ENCODE peak calls at places on chromosomes 13 and 19, in five cellular contexts. One of them, this sample, is unnamed.

GRCh38 chr13:67392014-67392413 is 161.9 kb upstream of the PCDH9 start:
- DNase-seq in T-helper 2 cell: no peak
- DNase-seq in activated T-cell treated with anti-CD3 and anti-CD28 coated beads, Interleukin-2, amount 50 U/mL, for 24 hours: no peak
- DNase-seq in H7: no peak
- DNase-seq in dorsolateral prefrontal cortex: no peak
- DNase-seq in this sample: no peak

GRCh38 chr13:110280231-110280813 is 26.6 kb downstream of the COL4A1 start:
- DNase-seq in H7: no peak
- DNase-seq in activated T-cell treated with anti-CD3 and anti-CD28 coated beads, Interleukin-2, amount 50 U/mL, for 24 hours: no peak
- DNase-seq in T-helper 2 cell: no peak
- DNase-seq in dorsolateral prefrontal cortex: no peak
- DNase-seq in this sample: no peak

GRCh38 chr13:39900106-39900750 is 244.8 kb downstream of the COG6 start:
- DNase-seq in H7: no peak
- DNase-seq in dorsolateral prefrontal cortex: no peak
- DNase-seq in T-helper 2 cell: no peak
- DNase-seq in activated T-cell treated with anti-CD3 and anti-CD28 coated beads, Interleukin-2, amount 50 U/mL, for 24 hours: no peak
- DNase-seq in this sample: no peak

GRCh38 chr13:21549633-21550032 is 54.3 kb downstream of the MICU2 start:
- DNase-seq in T-helper 2 cell: no peak
- DNase-seq in activated T-cell treated with anti-CD3 and anti-CD28 coated beads, Interleukin-2, amount 50 U/mL, for 24 hours: no peak
- DNase-seq in dorsolateral prefrontal cortex: no peak
- DNase-seq in H7: no peak
- DNase-seq in this sample: no peak

GRCh38 chr13:32080328-32080744 is 48.8 kb downstream of the FRY start:
- DNase-seq in T-helper 2 cell: no peak
- DNase-seq in dorsolateral prefrontal cortex: no peak
- DNase-seq in activated T-cell treated with anti-CD3 and anti-CD28 coated beads, Interleukin-2, amount 50 U/mL, for 24 hours: no peak
- DNase-seq in H7: no peak
- DNase-seq in this sample: no peak

GRCh38 chr19:29596885-29597525 is 9.1 kb upstream of the POP4 start:
- DNase-seq in activated T-cell treated with anti-CD3 and anti-CD28 coated beads, Interleukin-2, amount 50 U/mL, for 24 hours: no peak
- DNase-seq in T-helper 2 cell: no peak
- DNase-seq in dorsolateral prefrontal cortex: no peak
- DNase-seq in H7: no peak
- DNase-seq in this sample: no peak

GRCh38 chr19:30222428-30222873 is 149.7 kb upstream of the ZNF536 start:
- DNase-seq in activated T-cell treated with anti-CD3 and anti-CD28 coated beads, Interleukin-2, amount 50 U/mL, for 24 hours: no peak
- DNase-seq in T-helper 2 cell: no peak
- DNase-seq in dorsolateral prefrontal cortex: no peak
- DNase-seq in H7: peak; percentile 93
- DNase-seq in this sample: no peak

GRCh38 chr19:13022859-13023636 is 27.8 kb downstream of the NFIX start:
- DNase-seq in activated T-cell treated with anti-CD3 and anti-CD28 coated beads, Interleukin-2, amount 50 U/mL, for 24 hours: no peak
- DNase-seq in T-helper 2 cell: no peak
- DNase-seq in H7: peak; percentile 83
- DNase-seq in dorsolateral prefrontal cortex: peak; percentile 84
- DNase-seq in this sample: no peak

GRCh38 chr19:37087110-37087509 is 8.9 kb downstream of the ZNF420 start:
- DNase-seq in activated T-cell treated with anti-CD3 and anti-CD28 coated beads, Interleukin-2, amount 50 U/mL, for 24 hours: no peak
- DNase-seq in dorsolateral prefrontal cortex: no peak
- DNase-seq in T-helper 2 cell: no peak
- DNase-seq in H7: no peak
- DNase-seq in this sample: no peak

GRCh38 chr13:99214691-99215090 is 14.0 kb downstream of the UBAC2 start:
- DNase-seq in dorsolateral prefrontal cortex: no peak
- DNase-seq in activated T-cell treated with anti-CD3 and anti-CD28 coated beads, Interleukin-2, amount 50 U/mL, for 24 hours: no peak
- DNase-seq in T-helper 2 cell: no peak
- DNase-seq in H7: no peak
- DNase-seq in this sample: no peak

GRCh38 chr13:44583126-44583525 is 7.0 kb upstream of the TSC22D1 start:
- DNase-seq in dorsolateral prefrontal cortex: no peak
- DNase-seq in H7: no peak
- DNase-seq in T-helper 2 cell: no peak
- DNase-seq in activated T-cell treated with anti-CD3 and anti-CD28 coated beads, Interleukin-2, amount 50 U/mL, for 24 hours: no peak
- DNase-seq in this sample: no peak

GRCh38 chr13:60617863-60618733 is 221.1 kb downstream of the TDRD3 start:
- DNase-seq in activated T-cell treated with anti-CD3 and anti-CD28 coated beads, Interleukin-2, amount 50 U/mL, for 24 hours: no peak
- DNase-seq in T-helper 2 cell: no peak
- DNase-seq in H7: peak; percentile 28
- DNase-seq in dorsolateral prefrontal cortex: no peak
- DNase-seq in this sample: no peak

GRCh38 chr13:58191754-58192153 is 560.2 kb downstream of the PCDH17 start:
- DNase-seq in activated T-cell treated with anti-CD3 and anti-CD28 coated beads, Interleukin-2, amount 50 U/mL, for 24 hours: no peak
- DNase-seq in T-helper 2 cell: no peak
- DNase-seq in H7: no peak
- DNase-seq in dorsolateral prefrontal cortex: no peak
- DNase-seq in this sample: no peak

GRCh38 chr13:77779461-77780272 is 82.2 kb downstream of the SLAIN1 start:
- DNase-seq in activated T-cell treated with anti-CD3 and anti-CD28 coated beads, Interleukin-2, amount 50 U/mL, for 24 hours: no peak
- DNase-seq in T-helper 2 cell: no peak
- DNase-seq in dorsolateral prefrontal cortex: no peak
- DNase-seq in H7: peak; percentile 41
- DNase-seq in this sample: no peak

GRCh38 chr19:8366961-8367326 is 3.0 kb downstream of the ANGPTL4 start:
- DNase-seq in T-helper 2 cell: no peak
- DNase-seq in dorsolateral prefrontal cortex: no peak
- DNase-seq in H7: peak; percentile 72
- DNase-seq in activated T-cell treated with anti-CD3 and anti-CD28 coated beads, Interleukin-2, amount 50 U/mL, for 24 hours: no peak
- DNase-seq in this sample: no peak

GRCh38 chr13:97653741-97654140 is 219.8 kb downstream of the RAP2A start:
- DNase-seq in dorsolateral prefrontal cortex: no peak
- DNase-seq in T-helper 2 cell: no peak
- DNase-seq in activated T-cell treated with anti-CD3 and anti-CD28 coated beads, Interleukin-2, amount 50 U/mL, for 24 hours: no peak
- DNase-seq in H7: no peak
- DNase-seq in this sample: no peak

GRCh38 chr13:114149774-114150740 is 17.6 kb upstream of the RASA3 start:
- DNase-seq in activated T-cell treated with anti-CD3 and anti-CD28 coated beads, Interleukin-2, amount 50 U/mL, for 24 hours: peak; percentile 35
- DNase-seq in T-helper 2 cell: no peak
- DNase-seq in dorsolateral prefrontal cortex: no peak
- DNase-seq in H7: peak; percentile 31
- DNase-seq in this sample: no peak

GRCh38 chr13:101424381-101425155 is 8.3 kb upstream of the NALCN start:
- DNase-seq in activated T-cell treated with anti-CD3 and anti-CD28 coated beads, Interleukin-2, amount 50 U/mL, for 24 hours: no peak
- DNase-seq in dorsolateral prefrontal cortex: peak; percentile 58
- DNase-seq in T-helper 2 cell: no peak
- DNase-seq in H7: no peak
- DNase-seq in this sample: no peak

GRCh38 chr19:52603558-52604207 is 33.6 kb downstream of the ZNF701 start:
- DNase-seq in dorsolateral prefrontal cortex: no peak
- DNase-seq in T-helper 2 cell: no peak
- DNase-seq in activated T-cell treated with anti-CD3 and anti-CD28 coated beads, Interleukin-2, amount 50 U/mL, for 24 hours: no peak
- DNase-seq in H7: no peak
- DNase-seq in this sample: no peak

GRCh38 chr13:65414187-65414586 is 1815.9 kb downstream of the PCDH9 start:
- DNase-seq in dorsolateral prefrontal cortex: no peak
- DNase-seq in activated T-cell treated with anti-CD3 and anti-CD28 coated beads, Interleukin-2, amount 50 U/mL, for 24 hours: no peak
- DNase-seq in T-helper 2 cell: no peak
- DNase-seq in H7: no peak
- DNase-seq in this sample: no peak

GRCh38 chr13:38819053-38819452 is 132.2 kb downstream of the FREM2 start:
- DNase-seq in dorsolateral prefrontal cortex: peak; percentile 39
- DNase-seq in activated T-cell treated with anti-CD3 and anti-CD28 coated beads, Interleukin-2, amount 50 U/mL, for 24 hours: no peak
- DNase-seq in T-helper 2 cell: no peak
- DNase-seq in H7: no peak
- DNase-seq in this sample: no peak

GRCh38 chr19:4206818-4207484 is 22.4 kb upstream of the EBI3 start:
- DNase-seq in activated T-cell treated with anti-CD3 and anti-CD28 coated beads, Interleukin-2, amount 50 U/mL, for 24 hours: no peak
- DNase-seq in dorsolateral prefrontal cortex: no peak
- DNase-seq in T-helper 2 cell: no peak
- DNase-seq in H7: peak; percentile 68
- DNase-seq in this sample: no peak

GRCh38 chr19:49110567-49110966 is 3.6 kb upstream of the LIN7B start:
- DNase-seq in dorsolateral prefrontal cortex: no peak
- DNase-seq in T-helper 2 cell: no peak
- DNase-seq in H7: no peak
- DNase-seq in activated T-cell treated with anti-CD3 and anti-CD28 coated beads, Interleukin-2, amount 50 U/mL, for 24 hours: no peak
- DNase-seq in this sample: no peak

GRCh38 chr19:37695144-37695899 is 24.2 kb downstream of the ZNF607 start:
- DNase-seq in T-helper 2 cell: no peak
- DNase-seq in H7: peak; percentile 58
- DNase-seq in activated T-cell treated with anti-CD3 and anti-CD28 coated beads, Interleukin-2, amount 50 U/mL, for 24 hours: no peak
- DNase-seq in dorsolateral prefrontal cortex: no peak
- DNase-seq in this sample: no peak

GRCh38 chr19:37012093-37012745 is 66.0 kb upstream of the ZNF420 start:
- DNase-seq in dorsolateral prefrontal cortex: no peak
- DNase-seq in activated T-cell treated with anti-CD3 and anti-CD28 coated beads, Interleukin-2, amount 50 U/mL, for 24 hours: no peak
- DNase-seq in H7: no peak
- DNase-seq in T-helper 2 cell: no peak
- DNase-seq in this sample: no peak

GRCh38 chr19:42216653-42217521 is 590 bp downstream of the DEDD2 start:
- DNase-seq in H7: peak; percentile 93
- DNase-seq in dorsolateral prefrontal cortex: peak; percentile 44
- DNase-seq in activated T-cell treated with anti-CD3 and anti-CD28 coated beads, Interleukin-2, amount 50 U/mL, for 24 hours: peak; percentile 59
- DNase-seq in T-helper 2 cell: no peak
- DNase-seq in this sample: no peak

GRCh38 chr19:31149306-31149975 is 199.8 kb downstream of the TSHZ3 start:
- DNase-seq in T-helper 2 cell: no peak
- DNase-seq in activated T-cell treated with anti-CD3 and anti-CD28 coated beads, Interleukin-2, amount 50 U/mL, for 24 hours: no peak
- DNase-seq in dorsolateral prefrontal cortex: no peak
- DNase-seq in H7: peak; percentile 39
- DNase-seq in this sample: no peak

GRCh38 chr13:72004975-72005374 is 138.0 kb upstream of the DACH1 start:
- DNase-seq in dorsolateral prefrontal cortex: no peak
- DNase-seq in T-helper 2 cell: no peak
- DNase-seq in H7: no peak
- DNase-seq in activated T-cell treated with anti-CD3 and anti-CD28 coated beads, Interleukin-2, amount 50 U/mL, for 24 hours: no peak
- DNase-seq in this sample: no peak

GRCh38 chr13:47672982-47673670 is 327.9 kb downstream of the SUCLA2 start:
- DNase-seq in activated T-cell treated with anti-CD3 and anti-CD28 coated beads, Interleukin-2, amount 50 U/mL, for 24 hours: no peak
- DNase-seq in H7: no peak
- DNase-seq in dorsolateral prefrontal cortex: no peak
- DNase-seq in T-helper 2 cell: no peak
- DNase-seq in this sample: no peak

GRCh38 chr19:46812898-46813569 is 24.6 kb upstream of the SLC1A5 start:
- DNase-seq in H7: peak; percentile 67
- DNase-seq in activated T-cell treated with anti-CD3 and anti-CD28 coated beads, Interleukin-2, amount 50 U/mL, for 24 hours: no peak
- DNase-seq in dorsolateral prefrontal cortex: no peak
- DNase-seq in T-helper 2 cell: no peak
- DNase-seq in this sample: no peak

GRCh38 chr13:49561064-49561410 is 24.3 kb downstream of the RCBTB1 start:
- DNase-seq in H7: no peak
- DNase-seq in T-helper 2 cell: no peak
- DNase-seq in activated T-cell treated with anti-CD3 and anti-CD28 coated beads, Interleukin-2, amount 50 U/mL, for 24 hours: no peak
- DNase-seq in dorsolateral prefrontal cortex: no peak
- DNase-seq in this sample: no peak

GRCh38 chr13:55199132-55199531 is 1941.6 kb upstream of the PRR20A start:
- DNase-seq in T-helper 2 cell: no peak
- DNase-seq in H7: no peak
- DNase-seq in activated T-cell treated with anti-CD3 and anti-CD28 coated beads, Interleukin-2, amount 50 U/mL, for 24 hours: no peak
- DNase-seq in dorsolateral prefrontal cortex: no peak
- DNase-seq in this sample: no peak

GRCh38 chr19:54882758-54883157 is 8.7 kb downstream of the FCAR start:
- DNase-seq in dorsolateral prefrontal cortex: no peak
- DNase-seq in activated T-cell treated with anti-CD3 and anti-CD28 coated beads, Interleukin-2, amount 50 U/mL, for 24 hours: no peak
- DNase-seq in T-helper 2 cell: no peak
- DNase-seq in H7: no peak
- DNase-seq in this sample: no peak

GRCh38 chr13:53142301-53142700 is 113.7 kb downstream of the OLFM4 start:
- DNase-seq in activated T-cell treated with anti-CD3 and anti-CD28 coated beads, Interleukin-2, amount 50 U/mL, for 24 hours: no peak
- DNase-seq in H7: no peak
- DNase-seq in T-helper 2 cell: no peak
- DNase-seq in dorsolateral prefrontal cortex: no peak
- DNase-seq in this sample: no peak

GRCh38 chr19:53328967-53329366 is 4.6 kb upstream of the ZNF845 start:
- DNase-seq in H7: peak; percentile 55
- DNase-seq in dorsolateral prefrontal cortex: no peak
- DNase-seq in T-helper 2 cell: no peak
- DNase-seq in activated T-cell treated with anti-CD3 and anti-CD28 coated beads, Interleukin-2, amount 50 U/mL, for 24 hours: peak; percentile 48
- DNase-seq in this sample: peak; percentile 57

GRCh38 chr13:73938375-73939070 is 195.7 kb downstream of the KLF12 start:
- DNase-seq in H7: no peak
- DNase-seq in activated T-cell treated with anti-CD3 and anti-CD28 coated beads, Interleukin-2, amount 50 U/mL, for 24 hours: no peak
- DNase-seq in dorsolateral prefrontal cortex: no peak
- DNase-seq in T-helper 2 cell: no peak
- DNase-seq in this sample: no peak